ENCODE peak calls at places on chromosomes 2 and 18, in eight cellular contexts. One of them, this sample, is unnamed.

GRCh38 chr2:105102963-105103421 is 65.1 kb downstream of the MRPS9 start:
- DNase-seq in fibroblast of lung: peak; percentile 94
- DNase-seq in lower lobe of right lung: no peak
- DNase-seq in choroid plexus epithelial cell: peak; percentile 82
- DNase-seq in cardiac muscle cell: peak; percentile 85
- DNase-seq in right atrium auricular region: no peak
- DNase-seq in HFF-Myc: peak; percentile 66
- DNase-seq in Peyer's patch: no peak
- DNase-seq in this sample: peak; percentile 97

GRCh38 chr2:216897561-216898203 is 37.8 kb upstream of the TNP1 start:
- DNase-seq in fibroblast of lung: no peak
- DNase-seq in lower lobe of right lung: no peak
- DNase-seq in choroid plexus epithelial cell: no peak
- DNase-seq in cardiac muscle cell: no peak
- DNase-seq in right atrium auricular region: no peak
- DNase-seq in HFF-Myc: no peak
- DNase-seq in Peyer's patch: no peak
- DNase-seq in this sample: no peak

GRCh38 chr2:15223887-15224286 is 337.2 kb downstream of the NBAS start:
- DNase-seq in fibroblast of lung: peak; percentile 79
- DNase-seq in lower lobe of right lung: no peak
- DNase-seq in choroid plexus epithelial cell: peak; percentile 90
- DNase-seq in cardiac muscle cell: no peak
- DNase-seq in right atrium auricular region: no peak
- DNase-seq in HFF-Myc: peak; percentile 40
- DNase-seq in Peyer's patch: no peak
- DNase-seq in this sample: no peak

GRCh38 chr2:239131521-239131920 is 269.3 kb downstream of the HDAC4 start:
- DNase-seq in fibroblast of lung: no peak
- DNase-seq in lower lobe of right lung: no peak
- DNase-seq in choroid plexus epithelial cell: no peak
- DNase-seq in cardiac muscle cell: no peak
- DNase-seq in right atrium auricular region: no peak
- DNase-seq in HFF-Myc: no peak
- DNase-seq in Peyer's patch: no peak
- DNase-seq in this sample: no peak

GRCh38 chr2:99841749-99842148 is 300.6 kb downstream of the AFF3 start:
- DNase-seq in fibroblast of lung: peak; percentile 85
- DNase-seq in lower lobe of right lung: no peak
- DNase-seq in choroid plexus epithelial cell: peak; percentile 71
- DNase-seq in cardiac muscle cell: no peak
- DNase-seq in right atrium auricular region: no peak
- DNase-seq in HFF-Myc: no peak
- DNase-seq in Peyer's patch: no peak
- DNase-seq in this sample: no peak

GRCh38 chr18:12599966-12600365 is 57.9 kb downstream of the SPIRE1 start:
- DNase-seq in fibroblast of lung: no peak
- DNase-seq in lower lobe of right lung: no peak
- DNase-seq in choroid plexus epithelial cell: no peak
- DNase-seq in cardiac muscle cell: no peak
- DNase-seq in right atrium auricular region: no peak
- DNase-seq in HFF-Myc: no peak
- DNase-seq in Peyer's patch: no peak
- DNase-seq in this sample: no peak

GRCh38 chr18:10449396-10449795 is 5.0 kb upstream of the APCDD1 start:
- DNase-seq in fibroblast of lung: peak; percentile 27
- DNase-seq in lower lobe of right lung: no peak
- DNase-seq in choroid plexus epithelial cell: no peak
- DNase-seq in cardiac muscle cell: no peak
- DNase-seq in right atrium auricular region: no peak
- DNase-seq in HFF-Myc: no peak
- DNase-seq in Peyer's patch: no peak
- DNase-seq in this sample: no peak

GRCh38 chr2:136305517-136306192 is 187.7 kb upstream of the CXCR4 start:
- DNase-seq in fibroblast of lung: peak; percentile 7
- DNase-seq in lower lobe of right lung: no peak
- DNase-seq in choroid plexus epithelial cell: no peak
- DNase-seq in cardiac muscle cell: no peak
- DNase-seq in right atrium auricular region: no peak
- DNase-seq in HFF-Myc: no peak
- DNase-seq in Peyer's patch: no peak
- DNase-seq in this sample: no peak

GRCh38 chr2:237900891-237901831 is 41.7 kb downstream of the RAMP1 start:
- DNase-seq in fibroblast of lung: no peak
- DNase-seq in lower lobe of right lung: peak; percentile 22
- DNase-seq in choroid plexus epithelial cell: no peak
- DNase-seq in cardiac muscle cell: no peak
- DNase-seq in right atrium auricular region: no peak
- DNase-seq in HFF-Myc: no peak
- DNase-seq in Peyer's patch: peak; percentile 71
- DNase-seq in this sample: peak; percentile 30

GRCh38 chr18:57998461-57998860 is 45.6 kb upstream of the NEDD4L start:
- DNase-seq in fibroblast of lung: no peak
- DNase-seq in lower lobe of right lung: no peak
- DNase-seq in choroid plexus epithelial cell: peak; percentile 12
- DNase-seq in cardiac muscle cell: no peak
- DNase-seq in right atrium auricular region: no peak
- DNase-seq in HFF-Myc: no peak
- DNase-seq in Peyer's patch: no peak
- DNase-seq in this sample: no peak

GRCh38 chr2:228938629-228939028 is 332.5 kb downstream of the PID1 start:
- DNase-seq in fibroblast of lung: peak; percentile 10
- DNase-seq in lower lobe of right lung: no peak
- DNase-seq in choroid plexus epithelial cell: peak; percentile 64
- DNase-seq in cardiac muscle cell: no peak
- DNase-seq in right atrium auricular region: no peak
- DNase-seq in HFF-Myc: peak; percentile 89
- DNase-seq in Peyer's patch: no peak
- DNase-seq in this sample: no peak

GRCh38 chr2:56299166-56299806 is 115.5 kb downstream of the CCDC85A start:
- DNase-seq in fibroblast of lung: peak; percentile 68
- DNase-seq in lower lobe of right lung: no peak
- DNase-seq in choroid plexus epithelial cell: no peak
- DNase-seq in cardiac muscle cell: no peak
- DNase-seq in right atrium auricular region: no peak
- DNase-seq in HFF-Myc: no peak
- DNase-seq in Peyer's patch: no peak
- DNase-seq in this sample: no peak

GRCh38 chr2:219416938-219417337 is 1.2 kb upstream of the DES start:
- DNase-seq in fibroblast of lung: no peak
- DNase-seq in lower lobe of right lung: no peak
- DNase-seq in choroid plexus epithelial cell: no peak
- DNase-seq in cardiac muscle cell: no peak
- DNase-seq in right atrium auricular region: no peak
- DNase-seq in HFF-Myc: no peak
- DNase-seq in Peyer's patch: no peak
- DNase-seq in this sample: peak; percentile 59

DNA sequence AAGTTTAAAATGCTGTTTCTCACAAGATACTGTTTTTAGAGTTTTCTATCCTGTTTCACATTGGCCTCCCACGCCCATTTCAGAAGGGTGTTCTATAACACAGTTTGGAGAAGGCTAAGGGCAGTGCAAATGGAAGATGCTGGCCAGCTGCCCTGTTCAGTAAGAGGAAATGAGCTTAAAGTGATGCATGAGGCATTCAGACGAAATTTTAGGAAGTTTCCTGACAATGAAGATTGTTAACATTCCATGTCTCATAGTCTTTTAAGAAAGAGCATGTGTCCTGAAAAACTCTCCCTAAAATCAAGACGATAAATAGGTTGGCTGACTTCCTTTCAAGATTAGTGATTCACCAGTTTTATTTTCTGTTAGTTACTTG is 484.2 kb upstream of the NRP2 start:
- DNase-seq in fibroblast of lung: peak; percentile 84
- DNase-seq in lower lobe of right lung: no peak
- DNase-seq in choroid plexus epithelial cell: peak; percentile 58
- DNase-seq in cardiac muscle cell: no peak
- DNase-seq in right atrium auricular region: no peak
- DNase-seq in HFF-Myc: peak; percentile 68
- DNase-seq in Peyer's patch: no peak
- DNase-seq in this sample: no peak
- H3K4me3 ChIP-seq in fibroblast of lung: no peak overlapping the region
- H3K4me3 ChIP-seq in lower lobe of right lung: no peak overlapping the region
- H3K4me3 ChIP-seq in choroid plexus epithelial cell: no peak overlapping the region
- H3K4me3 ChIP-seq in cardiac muscle cell: no peak overlapping the region
- H3K4me3 ChIP-seq in right atrium auricular region: no peak overlapping the region
- H3K4me3 ChIP-seq in HFF-Myc: no peak overlapping the region
- H3K4me3 ChIP-seq in Peyer's patch: no peak overlapping the region
- H3K4me3 ChIP-seq in this sample: no peak overlapping the region

GRCh38 chr2:111702809-111703196 is 181.2 kb downstream of the ANAPC1 start:
- DNase-seq in fibroblast of lung: no peak
- DNase-seq in lower lobe of right lung: no peak
- DNase-seq in choroid plexus epithelial cell: no peak
- DNase-seq in cardiac muscle cell: no peak
- DNase-seq in right atrium auricular region: no peak
- DNase-seq in HFF-Myc: no peak
- DNase-seq in Peyer's patch: no peak
- DNase-seq in this sample: no peak

GRCh38 chr2:111705206-111705605 is 178.8 kb downstream of the ANAPC1 start:
- DNase-seq in fibroblast of lung: no peak
- DNase-seq in lower lobe of right lung: no peak
- DNase-seq in choroid plexus epithelial cell: no peak
- DNase-seq in cardiac muscle cell: no peak
- DNase-seq in right atrium auricular region: no peak
- DNase-seq in HFF-Myc: no peak
- DNase-seq in Peyer's patch: no peak
- DNase-seq in this sample: peak; percentile 59

GRCh38 chr2:111704246-111704645 is 179.7 kb downstream of the ANAPC1 start:
- DNase-seq in fibroblast of lung: peak; percentile 85
- DNase-seq in lower lobe of right lung: no peak
- DNase-seq in choroid plexus epithelial cell: peak; percentile 61
- DNase-seq in cardiac muscle cell: no peak
- DNase-seq in right atrium auricular region: no peak
- DNase-seq in HFF-Myc: no peak
- DNase-seq in Peyer's patch: no peak
- DNase-seq in this sample: peak; percentile 62

GRCh38 chr2:111702119-111702808 is 181.7 kb downstream of the ANAPC1 start:
- DNase-seq in fibroblast of lung: peak; percentile 50
- DNase-seq in lower lobe of right lung: no peak
- DNase-seq in choroid plexus epithelial cell: peak; percentile 71
- DNase-seq in cardiac muscle cell: peak; percentile 56
- DNase-seq in right atrium auricular region: no peak
- DNase-seq in HFF-Myc: peak; percentile 49
- DNase-seq in Peyer's patch: peak; percentile 61
- DNase-seq in this sample: peak; percentile 92

DNA sequence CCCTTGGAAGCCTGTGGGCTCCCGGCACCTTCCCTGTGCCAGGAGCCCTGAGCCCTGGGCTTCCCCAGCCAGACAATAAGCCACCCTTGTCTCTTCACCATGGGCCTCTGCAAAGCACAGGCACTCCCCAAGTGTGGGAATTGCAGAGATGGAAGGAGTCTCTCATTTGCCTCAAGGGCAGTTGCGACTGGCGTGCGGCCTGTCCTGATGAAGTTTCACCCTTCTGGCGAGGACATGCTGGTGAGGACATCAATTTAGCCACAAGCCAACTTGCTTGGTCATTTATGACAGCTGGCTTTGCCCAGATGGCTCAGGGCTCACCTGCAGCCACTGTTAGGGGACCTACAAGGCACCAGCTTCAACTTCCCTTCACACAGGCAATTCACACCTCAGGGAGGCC is 180.2 kb downstream of the ANAPC1 start:
- DNase-seq in fibroblast of lung: no peak
- DNase-seq in lower lobe of right lung: no peak
- DNase-seq in choroid plexus epithelial cell: no peak
- DNase-seq in cardiac muscle cell: no peak
- DNase-seq in right atrium auricular region: no peak
- DNase-seq in HFF-Myc: no peak
- DNase-seq in Peyer's patch: no peak
- DNase-seq in this sample: peak; percentile 60
- H3K4me3 ChIP-seq in fibroblast of lung: no peak overlapping the region
- H3K4me3 ChIP-seq in lower lobe of right lung: no peak overlapping the region
- H3K4me3 ChIP-seq in choroid plexus epithelial cell: no peak overlapping the region
- H3K4me3 ChIP-seq in cardiac muscle cell: no peak overlapping the region
- H3K4me3 ChIP-seq in right atrium auricular region: no peak overlapping the region
- H3K4me3 ChIP-seq in HFF-Myc: no peak overlapping the region
- H3K4me3 ChIP-seq in Peyer's patch: no peak overlapping the region
- H3K4me3 ChIP-seq in this sample: no peak overlapping the region

DNA sequence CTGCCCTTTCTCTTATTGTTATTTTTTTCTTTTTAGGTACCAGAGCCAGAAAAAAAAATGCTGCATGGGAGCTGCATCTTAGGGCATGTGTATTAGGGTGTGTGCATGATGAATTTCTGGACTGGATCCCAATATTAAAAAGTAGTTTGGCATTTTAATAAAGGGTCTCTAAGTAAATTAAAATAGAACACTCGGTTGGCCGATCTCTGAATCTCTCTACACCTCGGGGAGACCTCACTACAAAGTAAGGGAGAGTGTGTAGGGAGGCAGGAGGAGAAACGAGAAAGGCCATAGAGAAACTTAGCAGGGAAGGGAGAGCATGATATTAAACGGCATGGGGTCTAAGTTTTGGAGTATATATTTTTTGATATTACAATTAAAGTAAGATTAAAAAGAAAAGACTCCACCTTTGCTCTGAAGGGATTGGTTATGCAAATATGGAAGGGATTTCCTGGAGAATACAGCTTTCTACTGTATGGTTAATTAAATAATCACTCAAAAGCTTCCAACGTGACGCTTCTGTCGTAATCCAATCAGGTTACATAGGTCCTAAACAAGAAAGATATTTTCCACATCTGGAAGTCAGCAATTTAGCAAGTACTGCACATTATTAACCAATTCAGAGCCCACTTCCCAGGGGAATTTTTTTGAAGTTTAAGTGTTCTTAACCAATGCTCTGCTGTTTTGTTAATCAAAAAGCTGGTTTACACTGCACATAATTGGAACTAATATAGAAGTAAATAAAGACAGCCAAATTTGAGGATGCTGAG is 984 bp upstream of the ZEB2 start:
- DNase-seq in fibroblast of lung: peak; percentile 44
- DNase-seq in lower lobe of right lung: no peak
- DNase-seq in choroid plexus epithelial cell: peak; percentile 95
- DNase-seq in cardiac muscle cell: no peak
- DNase-seq in right atrium auricular region: no peak
- DNase-seq in HFF-Myc: no peak
- DNase-seq in Peyer's patch: no peak
- DNase-seq in this sample: no peak
- H3K4me3 ChIP-seq in fibroblast of lung: peak overlapping the region; percentile 78
- H3K4me3 ChIP-seq in lower lobe of right lung: peak overlapping the region; percentile 70
- H3K4me3 ChIP-seq in choroid plexus epithelial cell: peak overlapping the region; percentile 88
- H3K4me3 ChIP-seq in cardiac muscle cell: peak overlapping the region; percentile 99
- H3K4me3 ChIP-seq in right atrium auricular region: peak overlapping the region; percentile 73
- H3K4me3 ChIP-seq in HFF-Myc: peak overlapping the region; percentile 65
- H3K4me3 ChIP-seq in Peyer's patch: no peak overlapping the region
- H3K4me3 ChIP-seq in this sample: no peak overlapping the region

GRCh38 chr18:46099463-46099862 is 1.4 kb upstream of the ATP5F1A start:
- DNase-seq in fibroblast of lung: no peak
- DNase-seq in lower lobe of right lung: no peak
- DNase-seq in choroid plexus epithelial cell: no peak
- DNase-seq in cardiac muscle cell: no peak
- DNase-seq in right atrium auricular region: no peak
- DNase-seq in HFF-Myc: no peak
- DNase-seq in Peyer's patch: no peak
- DNase-seq in this sample: peak; percentile 45

GRCh38 chr18:46109386-46109785 is 5.2 kb downstream of the HAUS1 start:
- DNase-seq in fibroblast of lung: no peak
- DNase-seq in lower lobe of right lung: no peak
- DNase-seq in choroid plexus epithelial cell: no peak
- DNase-seq in cardiac muscle cell: no peak
- DNase-seq in right atrium auricular region: no peak
- DNase-seq in HFF-Myc: no peak
- DNase-seq in Peyer's patch: no peak
- DNase-seq in this sample: no peak

GRCh38 chr18:46098616-46098933 is 479 bp upstream of the ATP5F1A start:
- DNase-seq in fibroblast of lung: no peak
- DNase-seq in lower lobe of right lung: no peak
- DNase-seq in choroid plexus epithelial cell: no peak
- DNase-seq in cardiac muscle cell: no peak
- DNase-seq in right atrium auricular region: no peak
- DNase-seq in HFF-Myc: no peak
- DNase-seq in Peyer's patch: no peak
- DNase-seq in this sample: no peak

GRCh38 chr18:46104128-46104911 is at the start of gene HAUS1:
- DNase-seq in fibroblast of lung: peak; percentile 76
- DNase-seq in lower lobe of right lung: peak; percentile 92
- DNase-seq in choroid plexus epithelial cell: peak; percentile 78
- DNase-seq in cardiac muscle cell: peak; percentile 95
- DNase-seq in right atrium auricular region: peak; percentile 94
- DNase-seq in HFF-Myc: peak; percentile 53
- DNase-seq in Peyer's patch: peak; percentile 95
- DNase-seq in this sample: peak; percentile 98
- H3K4me3 ChIP-seq in fibroblast of lung: peak within 1 kb of the TSS; percentile 90
- H3K4me3 ChIP-seq in lower lobe of right lung: peak within 1 kb of the TSS; percentile 91
- H3K4me3 ChIP-seq in choroid plexus epithelial cell: peak within 1 kb of the TSS; percentile 95
- H3K4me3 ChIP-seq in cardiac muscle cell: peak within 1 kb of the TSS; percentile 69
- H3K4me3 ChIP-seq in right atrium auricular region: peak within 1 kb of the TSS; percentile 62
- H3K4me3 ChIP-seq in HFF-Myc: peak within 1 kb of the TSS; percentile 90
- H3K4me3 ChIP-seq in Peyer's patch: peak within 1 kb of the TSS; percentile 76
- H3K4me3 ChIP-seq in this sample: peak within 1 kb of the TSS; percentile 98

This sample was measured in endodermal cell.